ENCODE peak calls at places on chromosomes 6 and 20, in four cellular contexts. J, G, Z and V are unnamed samples.

GRCh38 chr6:14454467-14454763 is 336.8 kb downstream of the CD83 start:
- DNase-seq in G (no peak), J (no peak), Z (no peak), V (peak)

GRCh38 chr6:125154184-125155135 is 887 bp downstream of the TPD52L1 start:
- DNase-seq in J (peak), G (no peak), Z (peak), V (peak)

GRCh38 chr6:153032255-153032882 is 29.9 kb upstream of the MTRF1L start:
- DNase-seq in Z (peak), J (no peak), G (no peak), V (no peak)

GRCh38 chr6:18154507-18155272 is at the start of gene TPMT:
- DNase-seq in G (peak), J (peak), Z (no peak), V (peak)

GRCh38 chr6:83193747-83194582 is 808 bp downstream of the RWDD2A start:
- DNase-seq in Z (peak), G (no peak), J (peak), V (peak)

GRCh38 chr6:85449388-85449817 is 480 bp upstream of the NT5E start:
- DNase-seq in J (no peak), Z (peak), G (peak), V (peak)

GRCh38 chr6:53433617-53434285 is 85.0 kb upstream of the ELOVL5 start:
- DNase-seq in Z (no peak), J (no peak), G (no peak), V (no peak)

GRCh38 chr6:170137911-170138910 is 152.7 kb downstream of the DLL1 start:
- DNase-seq in J (peak), Z (peak), G (no peak), V (no peak)

GRCh38 chr6:6007311-6008113 is 787 bp upstream of the NRN1 start:
- DNase-seq in J (no peak), Z (no peak), G (peak), V (no peak)

GRCh38 chr6:109458774-109459531 is 3.4 kb upstream of the MICAL1 start:
- DNase-seq in G (no peak), Z (no peak), J (no peak), V (no peak)

GRCh38 chr6:33431880-33432541 is 12.1 kb downstream of the SYNGAP1 start:
- DNase-seq in J (no peak), Z (no peak), G (no peak), V (no peak)
- H3K4me3 ChIP-seq in J (no peak), Z (no peak), G (no peak), V (no peak)

DNA sequence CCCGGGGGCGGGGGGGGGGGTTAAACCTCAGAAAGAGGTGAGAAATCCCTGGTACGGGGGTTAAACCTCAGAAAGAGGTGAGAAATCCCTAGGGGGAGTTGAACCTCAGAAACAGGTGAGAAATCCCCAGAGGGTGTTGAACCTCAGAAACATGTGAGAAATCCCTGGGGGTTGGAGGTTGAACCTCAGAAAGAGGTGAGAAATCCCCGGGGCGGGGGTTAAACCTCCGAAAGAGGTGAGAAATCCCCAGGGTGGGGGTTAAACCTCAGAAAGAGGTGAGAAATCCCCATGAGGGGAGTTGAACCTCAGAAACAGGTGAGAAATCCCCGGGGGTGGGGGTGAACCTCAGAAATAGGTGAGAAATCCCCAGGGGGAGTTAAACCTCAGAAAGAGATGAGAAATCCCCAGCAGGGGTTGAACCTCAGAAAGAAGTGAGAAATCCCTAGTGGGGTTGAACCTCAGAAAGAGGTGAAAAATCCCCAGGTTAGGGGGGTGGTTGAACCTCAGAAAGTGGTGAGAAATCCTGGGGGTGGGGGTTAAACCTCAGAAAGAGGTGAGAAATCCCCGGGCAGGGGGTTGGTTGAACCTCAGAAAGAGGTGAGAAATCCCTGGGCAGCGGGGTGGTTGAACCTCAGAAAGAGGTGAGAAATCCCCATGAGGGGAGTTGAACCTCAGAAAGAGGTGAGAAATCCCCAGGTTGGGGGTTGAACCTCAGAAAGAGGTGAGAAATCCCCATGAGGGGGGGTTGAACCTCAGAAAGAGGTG is 87.4 kb downstream of the PLG start:
- DNase-seq in Z (no peak), J (no peak), G (no peak), V (no peak)
- H3K4me3 ChIP-seq in Z (no peak), J (no peak), G (no peak), V (no peak)

GRCh38 chr6:87721311-87721710 is 19.3 kb upstream of the AKIRIN2 start:
- DNase-seq in Z (no peak), G (no peak), J (no peak), V (no peak)

GRCh38 chr6:87718662-87719433 is 16.8 kb upstream of the AKIRIN2 start:
- DNase-seq in J (no peak), Z (peak), G (no peak), V (peak)

GRCh38 chr6:87724994-87725811 is 23.2 kb upstream of the AKIRIN2 start:
- DNase-seq in Z (no peak), J (no peak), G (no peak), V (no peak)

GRCh38 chr6:87722831-87723726 is 21.0 kb upstream of the AKIRIN2 start:
- DNase-seq in J (peak), Z (peak), G (peak), V (peak)

DNA sequence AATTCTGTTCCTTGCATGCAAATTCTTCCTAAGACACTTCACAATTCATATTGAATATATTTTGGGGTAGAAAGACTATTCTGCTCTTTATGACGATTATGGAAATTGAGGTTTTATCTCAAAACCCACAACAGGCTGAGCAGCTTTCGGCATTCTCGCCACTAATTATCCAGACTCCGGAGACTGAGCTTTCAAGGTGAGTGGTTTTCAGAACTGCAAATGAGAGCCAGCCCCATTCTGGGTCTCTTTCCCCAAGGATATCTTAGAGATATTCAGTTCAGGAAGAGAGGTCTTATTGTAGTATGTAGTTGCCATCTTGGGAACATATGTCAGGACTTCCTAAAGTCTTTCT is 21.7 kb upstream of the AKIRIN2 start:
- DNase-seq in J (no peak), Z (no peak), G (no peak), V (no peak)
- H3K4me3 ChIP-seq in J (no peak), Z (no peak), G (no peak), V (no peak)

GRCh38 chr6:43965628-43966373 is 161.5 kb downstream of the MRPL14 start:
- DNase-seq in J (peak), G (no peak), Z (no peak), V (no peak)

GRCh38 chr6:43963877-43964658 is 163.2 kb downstream of the MRPL14 start:
- DNase-seq in G (no peak), J (no peak), Z (no peak), V (no peak)

GRCh38 chr6:43966374-43966658 is 160.9 kb downstream of the MRPL14 start:
- DNase-seq in J (no peak), G (no peak), Z (no peak), V (no peak)

GRCh38 chr6:43963203-43963602 is 164.0 kb downstream of the MRPL14 start:
- DNase-seq in J (no peak), Z (no peak), G (no peak), V (no peak)

DNA sequence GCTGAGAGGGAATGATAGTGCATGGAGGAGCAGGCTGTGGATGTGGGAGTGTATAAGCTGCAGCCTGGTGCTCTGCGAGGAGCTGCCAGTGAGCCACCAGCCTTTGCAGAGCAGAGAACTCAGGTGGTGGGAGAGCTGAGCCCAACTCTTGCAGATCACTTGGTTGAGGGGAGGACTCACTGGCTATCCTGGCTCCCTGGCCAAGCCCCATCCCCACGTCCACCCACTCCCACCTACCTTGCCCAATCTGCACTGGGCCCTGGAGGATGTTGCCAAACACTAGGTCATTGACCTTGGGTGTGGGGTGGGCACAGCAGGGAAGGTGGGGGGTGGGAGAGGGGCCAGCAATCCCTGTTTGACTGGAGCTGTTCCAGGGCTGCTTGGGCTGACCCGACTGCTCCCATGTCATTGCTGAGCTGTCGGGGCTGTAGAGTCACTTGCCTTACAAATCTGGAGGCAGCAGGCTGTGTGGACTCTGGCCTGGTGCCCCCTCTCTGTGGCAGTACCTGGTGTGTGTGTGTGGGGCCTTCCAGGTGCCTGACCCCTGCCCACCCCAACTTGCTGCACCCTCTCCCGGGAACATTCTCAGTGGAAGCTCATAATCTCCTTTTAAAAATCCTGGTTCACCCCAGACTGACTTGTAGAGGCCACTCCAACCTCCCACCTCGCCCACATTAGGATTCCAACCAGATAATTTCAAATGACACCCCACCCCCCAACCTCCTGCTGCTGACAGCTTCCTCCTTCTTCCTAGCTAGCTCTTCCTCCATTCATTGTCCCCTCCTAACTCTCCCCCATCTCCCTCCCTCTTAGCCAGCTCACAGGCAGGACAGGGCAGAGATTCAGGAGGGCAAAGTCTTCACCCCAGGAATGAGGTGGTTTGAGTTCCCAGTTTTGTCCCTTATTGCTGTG is 162.3 kb downstream of the MRPL14 start:
- DNase-seq in G (no peak), J (peak), Z (no peak), V (no peak)
- H3K4me3 ChIP-seq in G (no peak), J (no peak), Z (no peak), V (no peak)

GRCh38 chr20:62802026-62802712 is 2.5 kb upstream of the OGFR start:
- DNase-seq in J (no peak), G (no peak), Z (no peak), V (no peak)

GRCh38 chr20:62805711-62806382 is 1.2 kb downstream of the OGFR start:
- DNase-seq in Z (peak), G (no peak), J (no peak), V (no peak)

GRCh38 chr20:62804632-62805364 is at the start of gene OGFR:
- DNase-seq in J (peak), G (no peak), Z (peak), V (peak)

GRCh38 chr20:62805365-62805710 is 703 bp downstream of the OGFR start:
- DNase-seq in G (no peak), Z (no peak), J (no peak), V (no peak)

GRCh38 chr20:62804021-62804631 is 509 bp upstream of the OGFR start:
- DNase-seq in Z (no peak), G (no peak), J (no peak), V (no peak)
- H3K4me3 ChIP-seq in Z (peak), G (peak), J (no peak), V (peak)

DNA sequence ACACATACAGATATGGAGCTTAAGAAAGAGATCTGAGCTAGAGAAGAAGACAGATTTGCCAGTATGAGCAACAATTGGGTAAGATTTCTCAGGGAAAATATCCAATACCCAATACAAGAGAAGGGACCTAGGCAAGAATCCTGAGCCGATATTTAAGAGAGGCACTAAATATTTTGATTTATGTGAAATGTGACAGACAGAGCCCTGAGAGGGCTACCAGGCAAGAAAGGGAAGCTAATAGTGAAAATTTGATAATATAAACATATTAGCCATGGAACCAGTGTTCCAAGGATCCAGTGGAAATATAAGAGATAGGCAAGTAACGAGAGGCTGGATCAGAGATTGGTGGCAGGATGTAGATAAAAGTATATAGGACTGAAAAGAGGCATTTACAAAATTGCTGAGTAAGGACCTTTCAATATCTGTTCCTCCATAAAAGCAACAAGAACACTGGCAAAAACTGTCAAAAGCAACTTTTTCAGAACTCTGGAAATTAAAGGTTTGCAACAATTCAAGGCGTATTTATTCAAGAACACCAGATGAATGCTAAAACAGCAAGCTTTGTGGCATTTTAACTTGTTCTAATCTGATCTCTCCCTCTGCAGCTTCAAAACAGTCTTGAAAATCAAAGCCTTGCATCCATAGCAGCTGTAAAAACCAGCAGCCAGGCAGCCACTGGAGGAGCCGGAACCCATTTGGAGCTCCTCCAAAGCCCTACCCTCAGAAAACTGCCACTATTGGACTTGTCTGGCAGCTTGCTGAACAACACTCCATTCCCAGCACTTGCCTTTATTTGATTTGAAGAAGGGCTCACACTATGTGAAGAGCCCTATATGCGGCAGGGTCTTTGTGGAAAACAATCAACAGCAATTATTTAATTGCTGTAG is 58.8 kb downstream of the REV3L start:
- DNase-seq in G (peak), J (no peak), Z (peak), V (peak)
- H3K4me3 ChIP-seq in G (no peak), J (no peak), Z (no peak), V (no peak)